ENCODE peak calls at places on chromosomes 3 and 15, in four cellular contexts. J is aorta, S is astrocyte, P is K562. Q is an unnamed sample. For H3K4me1, the result is how much of the 10 kb centered on the place peaks cover.

GRCh38 chr3:29268651-29269050 is 12.2 kb upstream of the RBMS3 start:
- DNase-seq in J (no peak), P (no peak), S (no peak), Q (no peak)

GRCh38 chr3:156635034-156635433 is 39.4 kb upstream of the TIPARP start:
- DNase-seq in P (no peak), S (no peak), J (no peak), Q (no peak)

GRCh38 chr3:76661527-76662250 is 378.2 kb upstream of the ROBO2 start:
- DNase-seq in P (no peak), S (no peak), J (no peak), Q (no peak)

GRCh38 chr3:13851091-13851849 is 28.6 kb downstream of the WNT7A start:
- DNase-seq in S (no peak), J (no peak), P (no peak), Q (no peak)

GRCh38 chr15:40369971-40370370 is 12.0 kb downstream of the DISP2 start:
- DNase-seq in P (no peak), S (no peak), J (no peak), Q (no peak)

GRCh38 chr3:79886204-79886603 is 118.4 kb upstream of the ROBO1 start:
- DNase-seq in S (no peak), P (no peak), J (no peak), Q (no peak)

GRCh38 chr15:48084759-48085420 is 35.9 kb upstream of the SLC24A5 start:
- DNase-seq in J (no peak), P (peak), S (peak), Q (peak)

GRCh38 chr15:89165677-89166076 is 55.7 kb downstream of the RLBP1 start:
- DNase-seq in J (no peak), P (no peak), S (peak), Q (peak)

GRCh38 chr15:70461992-70462391 is 301.4 kb downstream of the UACA start:
- DNase-seq in S (no peak), J (no peak), P (no peak), Q (no peak)

GRCh38 chr3:159763466-159764210 is 225.0 kb upstream of the IL12A start:
- DNase-seq in J (peak), S (peak), P (peak), Q (peak)

GRCh38 chr3:159766563-159767185 is 222.0 kb upstream of the IL12A start:
- DNase-seq in P (peak), J (no peak), S (no peak), Q (peak)

GRCh38 chr3:159764211-159765024 is 224.2 kb upstream of the IL12A start:
- DNase-seq in J (peak), P (peak), S (peak), Q (peak)

GRCh38 chr3:159765025-159765859 is 223.4 kb upstream of the IL12A start:
- DNase-seq in S (peak), P (no peak), J (peak), Q (peak)

GRCh38 chr3:159765860-159766294 is 222.8 kb upstream of the IL12A start:
- DNase-seq in J (no peak), S (no peak), P (no peak), Q (peak)
- H3K4me3 ChIP-seq in J (peak), S (peak), P (no peak), Q (peak)

DNA sequence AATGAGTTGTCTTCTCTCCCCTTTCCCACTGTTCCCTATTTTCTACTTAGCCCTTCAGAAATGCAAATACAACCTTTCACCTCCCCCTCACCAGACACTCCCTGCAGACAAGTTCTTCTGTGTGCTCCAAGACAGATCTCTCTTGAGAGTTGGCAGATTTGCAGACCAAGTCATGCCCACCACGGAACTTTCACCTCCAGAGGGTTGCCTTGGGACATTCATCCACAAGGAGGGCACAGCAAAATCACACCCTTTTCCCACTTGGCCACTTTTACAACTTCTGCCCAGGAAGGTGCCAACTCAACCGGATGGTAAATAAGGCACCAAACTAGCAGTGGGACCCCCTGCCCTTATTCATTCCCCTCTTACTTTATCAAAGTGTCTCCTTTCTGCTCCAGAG is 53.5 kb downstream of the SLC30A4 start:
- DNase-seq in J (no peak), S (no peak), P (no peak), Q (no peak)
- H3K4me1 ChIP-seq in J (under half), S (under half), P (under half), Q (under half)

DNA sequence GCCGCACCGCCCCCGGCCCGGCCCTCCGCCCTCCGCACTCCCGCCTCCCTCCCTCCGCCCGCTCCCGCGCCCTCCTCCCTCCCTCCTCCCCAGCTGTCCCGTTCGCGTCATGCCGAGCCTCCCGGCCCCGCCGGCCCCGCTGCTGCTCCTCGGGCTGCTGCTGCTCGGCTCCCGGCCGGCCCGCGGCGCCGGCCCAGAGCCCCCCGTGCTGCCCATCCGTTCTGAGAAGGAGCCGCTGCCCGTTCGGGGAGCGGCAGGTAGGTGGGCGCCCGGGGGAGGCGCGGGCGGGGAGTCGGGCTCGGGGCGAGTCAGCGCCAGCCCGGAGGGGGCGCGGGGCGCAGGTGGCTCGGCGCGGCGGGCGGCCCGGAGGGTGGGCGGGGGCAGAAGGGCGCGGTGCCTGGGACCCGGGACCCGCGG is 364 bp downstream of the CHRD start:
- DNase-seq in P (peak), S (peak), J (peak), Q (no peak)
- H3K4me3 ChIP-seq in P (peak), S (no peak), J (peak), Q (peak)

GRCh38 chr15:98779463-98780071 is 131.2 kb downstream of the IGF1R start:
- DNase-seq in J (peak), S (no peak), P (peak), Q (peak)
- H3K4me1 ChIP-seq in J (under half), S (under half), P (under half), Q (under half)

GRCh38 chr3:148083501-148084267 is 614.0 kb upstream of the AGTR1 start:
- DNase-seq in J (no peak), S (no peak), P (no peak), Q (no peak)
- H3K4me3 ChIP-seq in J (no peak), S (no peak), P (no peak), Q (no peak)

DNA sequence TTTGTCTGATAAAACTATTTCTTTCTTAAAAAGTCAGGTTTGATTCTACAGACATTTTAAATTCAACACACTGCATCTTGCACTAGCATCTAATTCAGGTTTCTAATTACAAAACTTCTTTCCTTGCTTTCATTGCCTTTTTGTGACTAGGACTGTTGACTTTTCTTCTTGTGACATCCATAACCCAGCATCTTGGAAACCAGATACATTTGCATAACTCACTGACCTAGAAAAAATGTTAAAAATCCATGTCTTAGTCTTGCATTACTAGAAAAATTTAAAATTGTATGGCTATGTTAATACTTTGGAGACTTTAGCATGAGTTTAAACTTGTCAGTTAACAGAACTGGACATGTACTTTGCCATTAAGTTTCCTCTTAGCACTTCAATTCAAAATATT is 72.6 kb downstream of the DTWD1 start:
- DNase-seq in J (no peak), S (no peak), P (no peak), Q (no peak)
- H3K4me1 ChIP-seq in J (under half), S (under half), P (under half), Q (under half)

DNA sequence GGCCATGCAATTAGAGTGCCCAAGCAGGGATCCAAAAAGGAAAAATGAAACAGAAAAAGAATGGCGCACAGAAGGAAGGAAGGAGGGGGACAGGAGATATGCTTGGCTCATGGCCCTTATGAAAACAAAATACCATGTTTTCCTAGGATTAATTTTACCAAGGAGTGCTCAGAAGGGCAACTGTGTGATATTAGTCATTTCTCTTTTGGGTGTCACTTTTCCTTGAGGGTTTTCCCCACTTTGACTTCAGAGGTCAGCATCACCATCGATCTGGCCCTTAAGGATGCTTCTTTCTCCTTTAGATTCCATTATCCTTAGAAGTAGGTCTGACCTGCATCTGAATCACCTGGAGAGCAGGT is 1.4 kb downstream of the PARP14 start:
- DNase-seq in S (no peak), P (no peak), J (no peak), Q (no peak)
- H3K4me3 ChIP-seq in S (no peak), P (peak), J (no peak), Q (no peak)

DNA sequence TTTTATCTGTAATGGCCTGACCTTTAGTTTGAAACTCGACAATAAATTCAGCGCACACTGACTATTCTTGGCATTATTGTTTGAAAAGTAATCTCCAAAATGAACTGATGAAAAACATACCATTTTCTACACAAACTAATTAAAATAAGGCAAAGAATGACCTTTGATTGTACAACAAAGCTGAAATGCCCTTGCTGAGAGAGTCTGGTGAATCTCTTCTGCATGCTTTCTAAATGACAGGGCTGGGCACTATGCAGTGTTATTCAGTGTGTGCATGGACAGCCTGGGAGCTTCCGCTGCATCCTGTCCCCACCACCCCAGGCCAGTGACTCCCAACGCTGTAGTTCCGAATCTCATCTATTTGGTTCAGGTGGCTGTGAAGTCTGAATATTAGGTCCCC is 530.8 kb downstream of the FOXP1 start:
- DNase-seq in J (no peak), P (no peak), S (no peak), Q (no peak)
- H3K4me1 ChIP-seq in J (under half), P (under half), S (half or more), Q (half or more)

DNA sequence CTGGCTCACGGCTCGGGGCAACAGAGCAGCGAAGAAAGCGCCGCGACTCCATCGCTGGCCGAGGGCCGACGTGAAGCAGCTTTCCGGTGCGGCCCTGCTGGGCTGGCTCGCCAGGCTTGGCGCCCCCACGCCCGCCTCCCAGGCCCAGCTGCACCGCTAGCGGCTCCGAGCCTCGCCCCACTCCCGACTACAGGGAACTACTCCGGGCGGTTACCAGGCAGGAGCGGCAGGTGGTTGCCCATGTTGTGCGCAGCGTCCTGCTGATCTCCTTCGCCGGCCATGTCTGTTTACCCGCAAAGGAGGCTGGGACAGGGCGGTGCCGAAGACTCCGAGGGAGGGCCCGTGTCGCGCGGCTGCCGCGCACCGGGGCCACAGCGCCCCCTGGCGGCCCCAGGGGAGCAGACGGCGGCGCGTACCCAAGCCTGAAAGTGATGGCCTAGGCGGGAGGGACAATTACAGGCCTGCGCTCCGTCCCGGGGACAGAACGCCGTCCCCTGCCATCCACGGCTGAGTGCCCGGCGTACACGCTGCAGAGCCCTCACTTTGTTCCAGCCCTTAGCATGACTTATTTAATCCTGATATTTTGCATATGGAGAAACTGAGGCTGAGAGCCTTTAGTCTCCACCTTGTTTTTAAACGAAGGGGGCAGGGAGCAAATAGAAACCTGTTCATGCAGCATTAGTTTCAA is at the start of gene CRBN:
- DNase-seq in S (peak), P (peak), J (peak), Q (peak)
- H3K4me3 ChIP-seq in S (peak), P (peak), J (peak), Q (peak)

Q was measured in HAP-1.